ENCODE peak calls at places on chromosome 4, in eight cellular contexts. H, Q, P, A, G, N, K and O are unnamed samples.

GRCh38 chr4:67452100-67452887 is 93.0 kb downstream of the CENPC start:
- DNase-seq in H (no peak), Q (no peak), P (peak; percentile 73), A (no peak), G (peak; percentile 36), N (no peak), K (no peak), O (peak; percentile 0)

GRCh38 chr4:9989918-9990635 is 31.2 kb downstream of the SLC2A9 start:
- DNase-seq in H (no peak), Q (no peak), P (no peak), A (no peak), G (no peak), N (no peak), K (no peak), O (no peak)

GRCh38 chr4:149311076-149311475 is 504.6 kb downstream of the IQCM start:
- DNase-seq in H (no peak), Q (no peak), P (peak; percentile 1), A (no peak), G (no peak), N (no peak), K (no peak), O (peak; percentile 9)

GRCh38 chr4:105088110-105088879 is 58.4 kb upstream of the TET2 start:
- DNase-seq in H (no peak), Q (no peak), P (peak; percentile 89), A (no peak), G (peak; percentile 94), N (peak; percentile 5), K (no peak), O (peak; percentile 81)

GRCh38 chr4:143558823-143559756 is 45.6 kb downstream of the SMARCA5 start:
- DNase-seq in H (peak; percentile 53), Q (peak; percentile 79), P (peak; percentile 58), A (peak; percentile 38), G (peak; percentile 66), N (peak; percentile 31), K (peak; percentile 54), O (peak; percentile 21)

GRCh38 chr4:143403551-143403816 is 66.8 kb downstream of the GAB1 start:
- DNase-seq in H (no peak), Q (no peak), P (no peak), A (no peak), G (no peak), N (no peak), K (no peak), O (no peak)

GRCh38 chr4:110119347-110119746 is 79.1 kb downstream of the ELOVL6 start:
- DNase-seq in H (no peak), Q (no peak), P (peak; percentile 43), A (no peak), G (peak; percentile 24), N (no peak), K (no peak), O (no peak)

GRCh38 chr4:16865897-16866283 is 32.6 kb downstream of the LDB2 start:
- DNase-seq in H (no peak), Q (no peak), P (no peak), A (no peak), G (no peak), N (no peak), K (no peak), O (no peak)

GRCh38 chr4:108370291-108370690 is 201.6 kb upstream of the LEF1 start:
- DNase-seq in H (peak; percentile 24), Q (no peak), P (no peak), A (no peak), G (no peak), N (no peak), K (no peak), O (no peak)

GRCh38 chr4:125985856-125986255 is 671.1 kb downstream of the FAT4 start:
- DNase-seq in H (no peak), Q (no peak), P (peak; percentile 1), A (no peak), G (peak; percentile 24), N (no peak), K (no peak), O (no peak)

GRCh38 chr4:165199286-165199685 is 8.1 kb upstream of the KLHL2 start:
- DNase-seq in H (no peak), Q (no peak), P (no peak), A (no peak), G (no peak), N (no peak), K (no peak), O (no peak)

GRCh38 chr4:12963291-12963690 is 520.8 kb downstream of the RAB28 start:
- DNase-seq in H (no peak), Q (no peak), P (no peak), A (no peak), G (no peak), N (no peak), K (no peak), O (no peak)

GRCh38 chr4:81142744-81143143 is 72.3 kb downstream of the PRKG2 start:
- DNase-seq in H (no peak), Q (no peak), P (peak; percentile 85), A (no peak), G (peak; percentile 66), N (no peak), K (no peak), O (no peak)

GRCh38 chr4:81648576-81649272 is 177.0 kb upstream of the RASGEF1B start:
- DNase-seq in H (no peak), Q (no peak), P (peak; percentile 74), A (no peak), G (peak; percentile 51), N (no peak), K (no peak), O (no peak)

GRCh38 chr4:81452452-81453011 is 19.2 kb downstream of the RASGEF1B start:
- DNase-seq in H (no peak), Q (no peak), P (no peak), A (no peak), G (no peak), N (no peak), K (no peak), O (no peak)

GRCh38 chr4:23163649-23164436 is 471.1 kb downstream of the GBA3 start:
- DNase-seq in H (no peak), Q (no peak), P (no peak), A (no peak), G (no peak), N (no peak), K (no peak), O (no peak)

GRCh38 chr4:93834371-93835066 is 6.0 kb downstream of the ATOH1 start:
- DNase-seq in H (no peak), Q (no peak), P (no peak), A (no peak), G (no peak), N (no peak), K (no peak), O (no peak)

GRCh38 chr4:78058591-78059523 is 1.7 kb downstream of the FRAS1 start:
- DNase-seq in H (peak; percentile 15), Q (peak; percentile 61), P (peak; percentile 55), A (no peak), G (peak; percentile 23), N (no peak), K (no peak), O (no peak)

GRCh38 chr4:89298788-89299152 is 8.8 kb downstream of the GPRIN3 start:
- DNase-seq in H (no peak), Q (no peak), P (no peak), A (no peak), G (peak; percentile 41), N (no peak), K (no peak), O (no peak)

GRCh38 chr4:7189475-7190277 is 2.7 kb upstream of the SORCS2 start:
- DNase-seq in H (no peak), Q (peak; percentile 17), P (no peak), A (no peak), G (no peak), N (no peak), K (no peak), O (no peak)

GRCh38 chr4:1082215-1083182 is 30.9 kb downstream of the RNF212 start:
- DNase-seq in H (no peak), Q (peak; percentile 86), P (peak; percentile 86), A (no peak), G (peak; percentile 78), N (no peak), K (no peak), O (peak; percentile 61)

GRCh38 chr4:11769425-11769824 is 340.7 kb upstream of the HS3ST1 start:
- DNase-seq in H (no peak), Q (no peak), P (peak; percentile 92), A (no peak), G (peak; percentile 88), N (no peak), K (no peak), O (no peak)

GRCh38 chr4:122759639-122760310 is 27.3 kb downstream of the BBS12 start:
- DNase-seq in H (no peak), Q (no peak), P (peak; percentile 50), A (no peak), G (peak; percentile 52), N (no peak), K (no peak), O (no peak)

GRCh38 chr4:17577660-17578481 is 873 bp downstream of the LAP3 start:
- DNase-seq in H (peak; percentile 19), Q (peak; percentile 66), P (peak; percentile 43), A (peak; percentile 17), G (peak; percentile 7), N (peak; percentile 26), K (no peak), O (no peak)

GRCh38 chr4:97987019-97987648 is 156.1 kb downstream of the STPG2 start:
- DNase-seq in H (no peak), Q (no peak), P (peak; percentile 49), A (no peak), G (peak; percentile 65), N (no peak), K (no peak), O (no peak)

GRCh38 chr4:8393593-8394038 is 46.9 kb downstream of the ACOX3 start:
- DNase-seq in H (no peak), Q (no peak), P (peak; percentile 95), A (no peak), G (peak; percentile 97), N (peak; percentile 88), K (no peak), O (peak; percentile 97)

GRCh38 chr4:185920171-185920570 is 108.2 kb upstream of the SORBS2 start:
- DNase-seq in H (no peak), Q (no peak), P (no peak), A (no peak), G (no peak), N (no peak), K (no peak), O (no peak)

GRCh38 chr4:84477738-84478137 is 21.4 kb downstream of the NKX6-1 start:
- DNase-seq in H (no peak), Q (no peak), P (no peak), A (no peak), G (no peak), N (no peak), K (no peak), O (no peak)

GRCh38 chr4:184746532-184746870 is 12.6 kb upstream of the CENPU start:
- DNase-seq in H (no peak), Q (no peak), P (peak; percentile 97), A (no peak), G (peak; percentile 89), N (no peak), K (no peak), O (peak; percentile 75)

GRCh38 chr4:113809313-113809712 is 47.8 kb upstream of the CAMK2D start:
- DNase-seq in H (no peak), Q (peak; percentile 60), P (peak; percentile 66), A (no peak), G (peak; percentile 35), N (peak; percentile 32), K (no peak), O (no peak)

GRCh38 chr4:99136329-99136728 is 7.8 kb downstream of the ADH4 start:
- DNase-seq in H (no peak), Q (no peak), P (no peak), A (no peak), G (no peak), N (no peak), K (no peak), O (no peak)

GRCh38 chr4:75848891-75849290 is 53.4 kb downstream of the PPEF2 start:
- DNase-seq in H (no peak), Q (no peak), P (peak; percentile 17), A (no peak), G (peak; percentile 38), N (no peak), K (no peak), O (no peak)

GRCh38 chr4:164695650-164696049 is 58.3 kb upstream of the SMIM31 start:
- DNase-seq in H (no peak), Q (no peak), P (no peak), A (no peak), G (no peak), N (no peak), K (no peak), O (no peak)